ENCODE peak calls at places on chromosomes 3 and 15, in six cellular contexts. X is neural progenitor cell, W is heart left ventricle, D is astrocyte, L is PC-9, V is cardiac muscle cell. P is an unnamed sample.

GRCh38 chr3:14785207-14786155 is 33.3 kb upstream of the FGD5 start:
- DNase-seq in X (no peak), W (no peak), D (no peak), L (no peak), V (no peak), P (no peak)

GRCh38 chr3:106534206-106534605 is 665.4 kb upstream of the CBLB start:
- DNase-seq in X (no peak), W (no peak), D (peak; percentile 95), L (peak; percentile 41), V (peak; percentile 53), P (no peak)

GRCh38 chr3:114089675-114090074 is 33.1 kb downstream of the QTRT2 start:
- DNase-seq in X (no peak), W (no peak), D (no peak), L (no peak), V (no peak), P (no peak)

GRCh38 chr15:78604420-78604819 is 16.4 kb downstream of the CHRNA3 start:
- DNase-seq in X (no peak), W (no peak), D (no peak), L (no peak), V (no peak), P (no peak)

GRCh38 chr15:69314174-69314573 is 15.5 kb downstream of the PAQR5 start:
- DNase-seq in X (no peak), W (no peak), D (no peak), L (no peak), V (no peak), P (no peak)

GRCh38 chr15:77810180-77810579 is 177.5 kb upstream of the LINGO1 start:
- DNase-seq in X (peak; percentile 41), W (no peak), D (no peak), L (no peak), V (peak; percentile 25), P (no peak)

GRCh38 chr3:66555214-66555844 is 54.5 kb upstream of the LRIG1 start:
- DNase-seq in X (no peak), W (no peak), D (no peak), L (no peak), V (no peak), P (no peak)

GRCh38 chr3:54951405-54951804 is 23.5 kb upstream of the LRTM1 start:
- DNase-seq in X (peak; percentile 74), W (peak; percentile 76), D (peak; percentile 88), L (no peak), V (peak; percentile 92), P (no peak)

GRCh38 chr3:123807820-123808219 is 76.3 kb downstream of the MYLK start:
- DNase-seq in X (no peak), W (no peak), D (no peak), L (no peak), V (peak; percentile 66), P (no peak)

GRCh38 chr15:69491051-69491505 is 38.5 kb downstream of the RPLP1 start:
- DNase-seq in X (no peak), W (no peak), D (peak; percentile 55), L (no peak), V (peak; percentile 64), P (no peak)

GRCh38 chr3:107989651-107990050 is 101.2 kb downstream of the CD47 start:
- DNase-seq in X (no peak), W (no peak), D (no peak), L (no peak), V (no peak), P (no peak)

GRCh38 chr3:132837615-132838014 is 115.4 kb upstream of the NPHP3 start:
- DNase-seq in X (no peak), W (no peak), D (no peak), L (no peak), V (no peak), P (no peak)

GRCh38 chr15:77497942-77498361 is 77.3 kb downstream of the HMG20A start:
- DNase-seq in X (no peak), W (peak; percentile 72), D (peak; percentile 41), L (no peak), V (peak; percentile 31), P (no peak)

GRCh38 chr3:187281191-187281714 is 10.3 kb downstream of the MASP1 start:
- DNase-seq in X (no peak), W (no peak), D (peak; percentile 35), L (no peak), V (peak; percentile 71), P (no peak)

GRCh38 chr15:47427463-47427862 is 289.8 kb upstream of the SEMA6D start:
- DNase-seq in X (no peak), W (no peak), D (no peak), L (no peak), V (peak; percentile 24), P (no peak)

GRCh38 chr3:72665701-72666443 is 182.4 kb downstream of the SHQ1 start:
- DNase-seq in X (peak; percentile 54), W (peak; percentile 26), D (no peak), L (no peak), V (peak; percentile 49), P (no peak)

GRCh38 chr3:53796161-53796560 is 50.1 kb downstream of the CHDH start:
- DNase-seq in X (peak; percentile 21), W (peak; percentile 43), D (no peak), L (no peak), V (no peak), P (no peak)

GRCh38 chr15:62742409-62743171 is 300.0 kb upstream of the TPM1 start:
- DNase-seq in X (peak; percentile 81), W (peak; percentile 51), D (peak; percentile 76), L (peak; percentile 39), V (peak; percentile 93), P (peak; percentile 59)

GRCh38 chr3:126683506-126683905 is 20.5 kb upstream of the CHCHD6 start:
- DNase-seq in X (no peak), W (no peak), D (no peak), L (no peak), V (no peak), P (no peak)

GRCh38 chr15:100338971-100339444 is 2.8 kb downstream of the ADAMTS17 start:
- DNase-seq in X (peak; percentile 87), W (peak; percentile 46), D (peak; percentile 72), L (peak; percentile 52), V (peak; percentile 91), P (no peak)

GRCh38 chr3:43528498-43529099 is 93.2 kb downstream of the ANO10 start:
- DNase-seq in X (no peak), W (no peak), D (no peak), L (no peak), V (no peak), P (no peak)

GRCh38 chr3:102182162-102182561 is 252.7 kb upstream of the ZPLD1 start:
- DNase-seq in X (no peak), W (no peak), D (peak; percentile 94), L (no peak), V (peak; percentile 72), P (no peak)

GRCh38 chr15:80587816-80588456 is 107.2 kb upstream of the ABHD17C start:
- DNase-seq in X (no peak), W (no peak), D (peak; percentile 76), L (peak; percentile 54), V (peak; percentile 85), P (no peak)

GRCh38 chr15:61200626-61201025 is 28.5 kb downstream of the RORA start:
- DNase-seq in X (no peak), W (no peak), D (no peak), L (no peak), V (no peak), P (no peak)

GRCh38 chr3:52197842-52198625 is at the start of gene ALAS1:
- DNase-seq in X (peak; percentile 98), W (peak; percentile 93), D (peak; percentile 45), L (peak; percentile 74), V (peak; percentile 91), P (peak; percentile 33)

GRCh38 chr3:81218023-81218422 is 543.4 kb downstream of the GBE1 start:
- DNase-seq in X (peak; percentile 37), W (no peak), D (peak; percentile 33), L (no peak), V (peak; percentile 55), P (no peak)

GRCh38 chr3:62632510-62633294 is 242.5 kb downstream of the CADPS start:
- DNase-seq in X (peak; percentile 28), W (no peak), D (no peak), L (no peak), V (no peak), P (no peak)

GRCh38 chr3:60017631-60018030 is 967.8 kb upstream of the CFAP20DC start:
- DNase-seq in X (no peak), W (no peak), D (peak; percentile 93), L (no peak), V (no peak), P (no peak)

GRCh38 chr3:62874398-62875102 is 666 bp downstream of the CADPS start:
- DNase-seq in X (peak; percentile 56), W (no peak), D (no peak), L (no peak), V (no peak), P (no peak)

GRCh38 chr15:79673416-79674123 is 223.2 kb downstream of the MTHFS start:
- DNase-seq in X (peak; percentile 40), W (no peak), D (peak; percentile 66), L (no peak), V (peak; percentile 50), P (no peak)

GRCh38 chr3:74591946-74592345 is 22.5 kb downstream of the CNTN3 start:
- DNase-seq in X (no peak), W (no peak), D (no peak), L (no peak), V (no peak), P (no peak)

GRCh38 chr15:76342046-76342381 is 5.4 kb downstream of the ISL2 start:
- DNase-seq in X (peak; percentile 48), W (no peak), D (no peak), L (no peak), V (no peak), P (no peak)
- H3K27me3 ChIP-seq in X (peaks cover 100% of the 10 kb centered on the region), W (peaks cover 100% of the 10 kb centered on the region), D (peaks cover 96% of the 10 kb centered on the region), L (no peaks in the 10 kb centered on the region), V (peaks cover 100% of the 10 kb centered on the region), P (peaks cover 16% of the 10 kb centered on the region)

GRCh38 chr3:138940446-138940845 is 6.5 kb downstream of the FOXL2 start:
- DNase-seq in X (no peak), W (no peak), D (no peak), L (no peak), V (no peak), P (no peak)
- H3K27me3 ChIP-seq in X (peaks cover 100% of the 10 kb centered on the region), W (peaks cover 100% of the 10 kb centered on the region), D (peaks cover 98% of the 10 kb centered on the region), L (no peaks in the 10 kb centered on the region), V (peaks cover 100% of the 10 kb centered on the region), P (no peaks in the 10 kb centered on the region)

GRCh38 chr15:33064878-33065277 is 129.6 kb downstream of the FMN1 start:
- DNase-seq in X (no peak), W (no peak), D (peak; percentile 77), L (peak; percentile 60), V (peak; percentile 20), P (no peak)
- H3K27me3 ChIP-seq in X (no peaks in the 10 kb centered on the region), W (no peaks in the 10 kb centered on the region), D (no peaks in the 10 kb centered on the region), L (no peaks in the 10 kb centered on the region), V (no peaks in the 10 kb centered on the region), P (no peaks in the 10 kb centered on the region)

DNA sequence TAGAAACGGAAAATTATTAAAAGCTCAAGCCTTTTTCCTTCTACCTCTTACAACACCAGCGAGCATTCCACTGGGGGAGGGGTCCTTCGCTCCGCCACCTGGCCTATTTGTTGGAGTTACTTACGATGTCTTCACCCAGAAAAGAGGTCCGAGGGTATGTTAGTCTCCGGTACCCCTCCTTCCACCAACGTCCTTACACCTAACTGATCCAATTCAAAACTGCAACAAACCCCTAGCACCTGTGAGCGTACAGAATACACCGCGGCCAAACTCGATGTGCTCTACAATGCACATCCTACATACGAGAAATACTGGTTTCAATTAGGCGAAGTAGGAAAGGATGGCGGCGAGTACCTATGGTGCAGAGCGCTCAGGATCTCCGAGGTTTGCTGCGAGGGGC is 958 bp downstream of the SLITRK3 start:
- DNase-seq in X (peak; percentile 26), W (no peak), D (no peak), L (no peak), V (no peak), P (no peak)
- H3K27me3 ChIP-seq in X (peaks cover 71% of the 10 kb centered on the region), W (peaks cover 80% of the 10 kb centered on the region), D (peaks cover 61% of the 10 kb centered on the region), L (no peaks in the 10 kb centered on the region), V (peaks cover 79% of the 10 kb centered on the region), P (peaks cover 52% of the 10 kb centered on the region)

GRCh38 chr3:118766306-118766669 is 268.4 kb downstream of the IGSF11 start:
- DNase-seq in X (no peak), W (no peak), D (no peak), L (no peak), V (no peak), P (no peak)
- H3K27me3 ChIP-seq in X (no peaks in the 10 kb centered on the region), W (no peaks in the 10 kb centered on the region), D (no peaks in the 10 kb centered on the region), L (no peaks in the 10 kb centered on the region), V (no peaks in the 10 kb centered on the region), P (no peaks in the 10 kb centered on the region)